ENCODE peak calls at places on chromosomes 7 and 10, in eight cellular contexts. One of them, this sample, is unnamed.

GRCh38 chr7:149729983-149730801 is 43.2 kb downstream of the ZNF467 start:
- DNase-seq in uterus: no peak
- DNase-seq in GM12865: no peak
- DNase-seq in A549: no peak
- DNase-seq in AG09309: no peak
- DNase-seq in esophagus muscularis mucosa: no peak
- DNase-seq in AG04450: no peak
- DNase-seq in Peyer's patch: no peak
- DNase-seq in this sample: no peak

GRCh38 chr7:19413444-19413965 is 268.3 kb upstream of the FERD3L start:
- DNase-seq in GM12865: no peak
- DNase-seq in A549: no peak
- DNase-seq in esophagus muscularis mucosa: no peak
- DNase-seq in uterus: no peak
- DNase-seq in AG09309: no peak
- DNase-seq in AG04450: peak; percentile 81
- DNase-seq in Peyer's patch: no peak
- DNase-seq in this sample: no peak

GRCh38 chr7:20399516-20399915 is 68.8 kb downstream of the ITGB8 start:
- DNase-seq in AG04450: no peak
- DNase-seq in A549: no peak
- DNase-seq in Peyer's patch: no peak
- DNase-seq in esophagus muscularis mucosa: no peak
- DNase-seq in uterus: no peak
- DNase-seq in AG09309: no peak
- DNase-seq in GM12865: no peak
- DNase-seq in this sample: no peak

GRCh38 chr7:22569586-22570321 is 69.8 kb upstream of the STEAP1B start:
- DNase-seq in Peyer's patch: no peak
- DNase-seq in AG04450: no peak
- DNase-seq in esophagus muscularis mucosa: peak; percentile 66
- DNase-seq in A549: no peak
- DNase-seq in uterus: no peak
- DNase-seq in AG09309: peak; percentile 88
- DNase-seq in GM12865: peak; percentile 19
- DNase-seq in this sample: peak; percentile 56

GRCh38 chr7:17320102-17320497 is 21.6 kb downstream of the AHR start:
- DNase-seq in Peyer's patch: no peak
- DNase-seq in uterus: no peak
- DNase-seq in esophagus muscularis mucosa: no peak
- DNase-seq in AG09309: no peak
- DNase-seq in A549: no peak
- DNase-seq in AG04450: no peak
- DNase-seq in GM12865: no peak
- DNase-seq in this sample: no peak

GRCh38 chr10:693506-693905 is 4.0 kb upstream of the DIP2C start:
- DNase-seq in esophagus muscularis mucosa: no peak
- DNase-seq in AG09309: no peak
- DNase-seq in GM12865: no peak
- DNase-seq in uterus: no peak
- DNase-seq in AG04450: no peak
- DNase-seq in A549: peak; percentile 29
- DNase-seq in Peyer's patch: no peak
- DNase-seq in this sample: no peak

GRCh38 chr10:68156373-68157185 is 47.3 kb downstream of the MYPN start:
- DNase-seq in GM12865: peak; percentile 69
- DNase-seq in uterus: peak; percentile 42
- DNase-seq in AG04450: no peak
- DNase-seq in esophagus muscularis mucosa: no peak
- DNase-seq in AG09309: no peak
- DNase-seq in Peyer's patch: peak; percentile 89
- DNase-seq in A549: peak; percentile 77
- DNase-seq in this sample: peak; percentile 77

GRCh38 chr7:75575488-75576112 is 83.5 kb downstream of the SPDYE5 start:
- DNase-seq in uterus: no peak
- DNase-seq in AG04450: no peak
- DNase-seq in AG09309: peak; percentile 14
- DNase-seq in esophagus muscularis mucosa: no peak
- DNase-seq in Peyer's patch: no peak
- DNase-seq in GM12865: no peak
- DNase-seq in A549: no peak
- DNase-seq in this sample: no peak

GRCh38 chr7:19202599-19202998 is 57.4 kb upstream of the FERD3L start:
- DNase-seq in uterus: no peak
- DNase-seq in A549: no peak
- DNase-seq in AG04450: no peak
- DNase-seq in esophagus muscularis mucosa: no peak
- DNase-seq in Peyer's patch: no peak
- DNase-seq in GM12865: no peak
- DNase-seq in AG09309: no peak
- DNase-seq in this sample: no peak

DNA sequence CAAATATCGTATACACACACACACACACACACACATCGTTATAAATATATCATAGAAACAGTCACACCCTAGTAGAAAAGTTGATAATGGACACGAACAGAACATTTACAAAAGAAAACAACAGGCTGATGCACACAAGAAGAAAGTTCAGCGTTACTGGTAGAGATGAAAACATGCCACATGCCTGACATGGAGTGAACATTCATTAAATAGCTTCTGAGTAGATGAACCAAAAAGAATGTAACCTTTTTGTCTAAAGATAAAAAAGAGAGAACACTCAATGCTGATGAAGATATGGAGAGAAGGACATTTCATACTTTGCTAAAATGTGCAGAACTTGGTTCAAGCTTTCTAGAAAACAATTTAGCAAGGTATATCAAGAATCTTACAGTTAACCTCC is 173.4 kb upstream of the KLF14 start:
- DNase-seq in esophagus muscularis mucosa: no peak
- DNase-seq in AG09309: no peak
- DNase-seq in AG04450: no peak
- DNase-seq in uterus: no peak
- DNase-seq in Peyer's patch: no peak
- DNase-seq in A549: no peak
- DNase-seq in GM12865: no peak
- DNase-seq in this sample: no peak
- H3K4me3 ChIP-seq in esophagus muscularis mucosa: no peak overlapping the region
- H3K4me3 ChIP-seq in AG09309: no peak overlapping the region
- H3K4me3 ChIP-seq in AG04450: peak overlapping the region; percentile 33
- H3K4me3 ChIP-seq in uterus: no peak overlapping the region
- H3K4me3 ChIP-seq in Peyer's patch: no peak overlapping the region
- H3K4me3 ChIP-seq in A549: peak overlapping the region; percentile 25
- H3K4me3 ChIP-seq in GM12865: no peak overlapping the region
- H3K4me3 ChIP-seq in this sample: no peak overlapping the region

GRCh38 chr7:21500117-21500516 is 42.7 kb upstream of the DNAH11 start:
- DNase-seq in GM12865: no peak
- DNase-seq in Peyer's patch: no peak
- DNase-seq in A549: no peak
- DNase-seq in uterus: no peak
- DNase-seq in esophagus muscularis mucosa: no peak
- DNase-seq in AG09309: no peak
- DNase-seq in AG04450: no peak
- DNase-seq in this sample: no peak

GRCh38 chr7:21497072-21497471 is 45.8 kb upstream of the DNAH11 start:
- DNase-seq in AG09309: no peak
- DNase-seq in uterus: no peak
- DNase-seq in A549: no peak
- DNase-seq in Peyer's patch: no peak
- DNase-seq in AG04450: no peak
- DNase-seq in GM12865: no peak
- DNase-seq in esophagus muscularis mucosa: no peak
- DNase-seq in this sample: peak; percentile 33
- TF ChIP-seq CTCF in AG09309: peak; percentile 51
- TF ChIP-seq CTCF in uterus: no peak
- TF ChIP-seq CTCF in A549: no peak
- TF ChIP-seq CTCF in Peyer's patch: no peak
- TF ChIP-seq CTCF in AG04450: peak; percentile 51
- TF ChIP-seq CTCF in GM12865: no peak
- TF ChIP-seq CTCF in esophagus muscularis mucosa: no peak
- TF ChIP-seq CTCF in this sample: peak; percentile 61

DNA sequence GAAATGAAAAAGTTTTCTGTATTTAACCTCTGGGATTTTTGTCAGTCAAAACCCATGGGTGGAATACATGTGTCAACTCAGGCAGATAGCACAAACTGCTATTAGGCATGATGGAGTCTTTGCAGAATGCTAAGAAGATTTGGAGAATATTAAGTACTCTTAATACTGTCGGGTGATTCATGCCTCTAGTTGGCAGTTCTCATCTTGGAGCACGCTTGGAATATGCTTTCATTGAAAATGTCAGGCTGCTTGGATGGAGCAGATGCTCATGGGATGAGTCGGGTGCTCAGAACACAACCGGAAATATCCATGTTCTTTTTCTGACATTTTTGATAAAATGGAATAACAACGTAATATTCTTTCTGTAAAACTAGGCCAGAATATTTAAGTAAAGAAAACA is 27.6 kb upstream of the PRKG1 start:
- DNase-seq in AG04450: no peak
- DNase-seq in GM12865: no peak
- DNase-seq in uterus: no peak
- DNase-seq in A549: no peak
- DNase-seq in Peyer's patch: no peak
- DNase-seq in esophagus muscularis mucosa: no peak
- DNase-seq in AG09309: no peak
- DNase-seq in this sample: no peak
- H3K4me3 ChIP-seq in AG04450: no peak overlapping the region
- H3K4me3 ChIP-seq in GM12865: no peak overlapping the region
- H3K4me3 ChIP-seq in uterus: no peak overlapping the region
- H3K4me3 ChIP-seq in A549: no peak overlapping the region
- H3K4me3 ChIP-seq in Peyer's patch: no peak overlapping the region
- H3K4me3 ChIP-seq in esophagus muscularis mucosa: no peak overlapping the region
- H3K4me3 ChIP-seq in AG09309: no peak overlapping the region
- H3K4me3 ChIP-seq in this sample: no peak overlapping the region

DNA sequence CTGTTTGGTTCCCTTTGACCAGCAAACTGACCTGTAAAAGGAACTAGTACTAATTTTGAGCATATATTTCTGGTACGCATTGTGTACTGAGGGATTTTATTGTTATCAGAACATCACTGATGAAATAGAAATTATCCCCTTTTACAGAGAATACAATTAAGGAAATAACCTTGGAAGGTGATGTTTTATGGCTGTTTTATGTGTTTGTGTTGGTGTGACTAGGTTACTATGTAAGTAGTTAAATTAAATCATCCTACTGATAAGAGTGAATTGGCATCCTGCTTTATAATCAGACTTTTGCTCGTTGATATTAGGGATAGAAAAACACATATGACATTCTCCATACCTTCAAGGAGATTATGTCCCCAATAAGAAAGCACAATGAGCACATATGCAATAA is 596.6 kb downstream of the SORCS3 start:
- DNase-seq in AG04450: no peak
- DNase-seq in A549: no peak
- DNase-seq in Peyer's patch: no peak
- DNase-seq in AG09309: no peak
- DNase-seq in GM12865: no peak
- DNase-seq in esophagus muscularis mucosa: no peak
- DNase-seq in uterus: no peak
- DNase-seq in this sample: no peak
- TF ChIP-seq CTCF in AG04450: no peak
- TF ChIP-seq CTCF in A549: no peak
- TF ChIP-seq CTCF in Peyer's patch: no peak
- TF ChIP-seq CTCF in AG09309: no peak
- TF ChIP-seq CTCF in GM12865: no peak
- TF ChIP-seq CTCF in esophagus muscularis mucosa: no peak
- TF ChIP-seq CTCF in uterus: no peak
- TF ChIP-seq CTCF in this sample: no peak

GRCh38 chr10:88886557-88886956 is 6.5 kb downstream of the STAMBPL1 start:
- DNase-seq in A549: no peak
- DNase-seq in uterus: no peak
- DNase-seq in AG09309: no peak
- DNase-seq in AG04450: no peak
- DNase-seq in GM12865: peak; percentile 83
- DNase-seq in esophagus muscularis mucosa: no peak
- DNase-seq in Peyer's patch: no peak
- DNase-seq in this sample: no peak
- H3K4me3 ChIP-seq in A549: no peak overlapping the region
- H3K4me3 ChIP-seq in uterus: no peak overlapping the region
- H3K4me3 ChIP-seq in AG09309: no peak overlapping the region
- H3K4me3 ChIP-seq in AG04450: no peak overlapping the region
- H3K4me3 ChIP-seq in GM12865: peak overlapping the region; percentile 53
- H3K4me3 ChIP-seq in esophagus muscularis mucosa: no peak overlapping the region
- H3K4me3 ChIP-seq in Peyer's patch: no peak overlapping the region
- H3K4me3 ChIP-seq in this sample: no peak overlapping the region

This sample was measured in fibroblast of villous mesenchyme.